ENCODE peak calls at places on chromosomes 6 and 20, in seven cellular contexts. T, G, E, Q, L, S and N are unnamed samples.
A peak's percentile ranks its signal among the peaks of the same experiment; 100 is the strongest.

GRCh38 chr6:158411998-158412397 is 99.7 kb downstream of the TULP4 start:
- DNase-seq in T (no peak), L (no peak), Q (no peak), G (no peak), S (no peak), E (no peak), N (no peak)

GRCh38 chr20:63253065-63253437 is 1.2 kb downstream of the NKAIN4 start:
- DNase-seq in T (no peak), E (no peak), G (no peak), L (no peak), S (no peak), Q (no peak), N (no peak)

GRCh38 chr6:136696783-136697364 is 95.4 kb downstream of the MAP3K5 start:
- DNase-seq in T (no peak), S (no peak), G (no peak), L (no peak), Q (no peak), E (no peak), N (no peak)

GRCh38 chr6:91633374-91634184 is 1046.7 kb upstream of the MAP3K7 start:
- DNase-seq in Q (no peak), E (no peak), S (no peak), G (peak; percentile 20), T (no peak), L (no peak), N (no peak)

GRCh38 chr6:628772-629171 is 28.1 kb downstream of the HUS1B start:
- DNase-seq in Q (no peak), S (no peak), E (no peak), T (no peak), L (no peak), G (no peak), N (no peak)

GRCh38 chr6:4401408-4402367 is 266.3 kb upstream of the ECI2 start:
- DNase-seq in L (no peak), T (peak; percentile 64), S (no peak), G (peak; percentile 45), E (no peak), Q (no peak), N (no peak)

GRCh38 chr6:138620630-138621029 is 121.3 kb upstream of the NHSL1 start:
- DNase-seq in T (no peak), L (no peak), S (no peak), G (no peak), Q (no peak), E (no peak), N (no peak)

GRCh38 chr6:130725551-130725950 is 101.7 kb upstream of the SMLR1 start:
- DNase-seq in G (no peak), S (no peak), E (no peak), L (no peak), Q (no peak), T (no peak), N (no peak)

GRCh38 chr20:49750611-49751396 is 37.1 kb upstream of the B4GALT5 start:
- DNase-seq in Q (no peak), L (peak; percentile 25), S (no peak), G (peak; percentile 46), T (no peak), E (no peak), N (no peak)

GRCh38 chr6:110389689-110390382 is 25.5 kb downstream of the DDO start:
- DNase-seq in Q (no peak), L (no peak), S (no peak), G (no peak), E (no peak), T (no peak), N (no peak)

GRCh38 chr20:47227119-47227518 is 129.4 kb downstream of the ZMYND8 start:
- DNase-seq in G (no peak), E (no peak), T (no peak), S (no peak), L (no peak), Q (no peak), N (no peak)

GRCh38 chr6:52410979-52411378 is 9.2 kb upstream of the EFHC1 start:
- DNase-seq in E (no peak), Q (no peak), G (no peak), L (no peak), T (peak; percentile 57), S (no peak), N (no peak)

GRCh38 chr6:44624226-44624625 is 236.7 kb downstream of the CDC5L start:
- DNase-seq in S (no peak), L (peak; percentile 52), E (no peak), Q (no peak), T (no peak), G (no peak), N (no peak)

GRCh38 chr20:20207291-20207690 is 155.0 kb downstream of the CFAP61 start:
- DNase-seq in G (no peak), S (no peak), Q (no peak), L (peak; percentile 49), T (no peak), E (no peak), N (no peak)

GRCh38 chr6:117605169-117605826 is 3.0 kb upstream of the GOPC start:
- DNase-seq in T (peak; percentile 83), L (peak; percentile 75), S (peak; percentile 80), E (no peak), Q (peak; percentile 53), G (peak; percentile 52), N (no peak)

GRCh38 chr6:3296113-3296512 is 37.4 kb downstream of the PSMG4 start:
- DNase-seq in L (no peak), T (no peak), S (no peak), E (no peak), G (no peak), Q (no peak), N (peak; percentile 15)

GRCh38 chr20:46056970-46057855 is 28.2 kb downstream of the SLC12A5 start:
- DNase-seq in Q (peak; percentile 20), T (peak; percentile 42), G (peak; percentile 51), S (peak; percentile 80), E (peak; percentile 82), L (peak; percentile 87), N (no peak)

GRCh38 chr6:170080169-170080827 is 210.6 kb downstream of the DLL1 start:
- DNase-seq in Q (no peak), L (no peak), S (no peak), T (no peak), G (peak; percentile 6), E (peak; percentile 36), N (no peak)